ENCODE peak calls at places on chromosomes 4 and X, in ten cellular contexts. C, U, G, K, P, A, B, S, T and H are unnamed samples.

GRCh38 chrX:154696328-154697045 is 43.1 kb upstream of the CTAG2 start:
- DNase-seq in C (no peak), U (no peak), G (no peak), K (no peak), P (peak), A (no peak), B (no peak), S (no peak), T (peak), H (no peak)

GRCh38 chr4:121316091-121316490 is 64.7 kb downstream of the QRFPR start:
- DNase-seq in C (no peak), U (no peak), G (no peak), K (no peak), P (no peak), A (no peak), B (no peak), S (no peak), T (no peak), H (no peak)

GRCh38 chr4:113531572-113531971 is 230.0 kb downstream of the CAMK2D start:
- DNase-seq in C (no peak), U (no peak), G (no peak), K (no peak), P (no peak), A (no peak), B (no peak), S (no peak), T (no peak), H (no peak)

GRCh38 chr4:766152-766515 is 59.8 kb downstream of the CPLX1 start:
- DNase-seq in C (no peak), U (peak), G (no peak), K (no peak), P (peak), A (no peak), B (no peak), S (no peak), T (no peak), H (no peak)

GRCh38 chr4:52244773-52245360 is 193.8 kb downstream of the SPATA18 start:
- DNase-seq in C (no peak), U (no peak), G (no peak), K (no peak), P (no peak), A (no peak), B (no peak), S (no peak), T (no peak), H (no peak)

GRCh38 chrX:141221611-141222010 is 20.7 kb downstream of the SPANXC start:
- DNase-seq in C (no peak), U (no peak), G (no peak), K (no peak), P (no peak), A (no peak), B (no peak), S (no peak), T (no peak), H (no peak)

GRCh38 chr4:41963105-41963504 is 18.5 kb upstream of the DCAF4L1 start:
- DNase-seq in C (no peak), U (no peak), G (no peak), K (no peak), P (peak), A (no peak), B (no peak), S (peak), T (peak), H (no peak)

GRCh38 chr4:6694177-6694901 is 661 bp downstream of the S100P start:
- DNase-seq in C (no peak), U (no peak), G (peak), K (no peak), P (no peak), A (no peak), B (no peak), S (no peak), T (no peak), H (peak)

GRCh38 chr4:173367946-173368345 is 2.8 kb upstream of the SAP30 start:
- DNase-seq in C (no peak), U (no peak), G (no peak), K (no peak), P (peak), A (no peak), B (no peak), S (peak), T (peak), H (no peak)

GRCh38 chr4:87758278-87758677 is 41.1 kb upstream of the IBSP start:
- DNase-seq in C (no peak), U (no peak), G (no peak), K (no peak), P (peak), A (no peak), B (no peak), S (no peak), T (no peak), H (no peak)

GRCh38 chrX:11543249-11543648 is 122.5 kb downstream of the ARHGAP6 start:
- DNase-seq in C (no peak), U (no peak), G (no peak), K (no peak), P (no peak), A (no peak), B (no peak), S (peak), T (no peak), H (no peak)

GRCh38 chr4:680931-681645 is 6.7 kb downstream of the MYL5 start:
- DNase-seq in C (peak), U (no peak), G (peak), K (peak), P (peak), A (peak), B (peak), S (no peak), T (peak), H (peak)

GRCh38 chr4:29405151-29405550 is 1315.0 kb upstream of the PCDH7 start:
- DNase-seq in C (no peak), U (no peak), G (no peak), K (no peak), P (no peak), A (no peak), B (no peak), S (no peak), T (no peak), H (no peak)

GRCh38 chr4:147733614-147734344 is 1.9 kb downstream of the ARHGAP10 start:
- DNase-seq in C (no peak), U (no peak), G (no peak), K (no peak), P (peak), A (no peak), B (no peak), S (no peak), T (peak), H (no peak)

GRCh38 chrX:101550362-101550761 is at the start of gene ARMCX1:
- DNase-seq in C (peak), U (peak), G (peak), K (no peak), P (peak), A (no peak), B (peak), S (no peak), T (peak), H (peak)

GRCh38 chrX:136752796-136753195 is 27.9 kb downstream of the ARHGEF6 start:
- DNase-seq in C (no peak), U (no peak), G (no peak), K (no peak), P (no peak), A (no peak), B (no peak), S (no peak), T (peak), H (no peak)

GRCh38 chr4:73883306-73883705 is 14.1 kb downstream of the CXCL1 start:
- DNase-seq in C (no peak), U (no peak), G (no peak), K (no peak), P (peak), A (no peak), B (no peak), S (no peak), T (peak), H (no peak)

GRCh38 chr4:113683143-113683542 is 78.4 kb downstream of the CAMK2D start:
- DNase-seq in C (no peak), U (no peak), G (no peak), K (peak), P (no peak), A (peak), B (no peak), S (peak), T (no peak), H (no peak)

GRCh38 chr4:25441519-25442117 is 64.6 kb downstream of the ANAPC4 start:
- DNase-seq in C (peak), U (peak), G (no peak), K (peak), P (peak), A (peak), B (no peak), S (peak), T (peak), H (peak)

GRCh38 chr4:127309360-127310095 is 323.2 kb upstream of the INTU start:
- DNase-seq in C (no peak), U (no peak), G (no peak), K (no peak), P (no peak), A (no peak), B (peak), S (no peak), T (no peak), H (no peak)

GRCh38 chr4:156950090-156950489 is 21.5 kb downstream of the PDGFC start:
- DNase-seq in C (no peak), U (no peak), G (no peak), K (no peak), P (no peak), A (no peak), B (no peak), S (no peak), T (no peak), H (no peak)

GRCh38 chr4:41530741-41531140 is 7.2 kb upstream of the LIMCH1 start:
- DNase-seq in C (no peak), U (no peak), G (no peak), K (no peak), P (no peak), A (no peak), B (no peak), S (no peak), T (no peak), H (no peak)

GRCh38 chr4:8409271-8410065 is 31.1 kb downstream of the ACOX3 start:
- DNase-seq in C (no peak), U (peak), G (peak), K (no peak), P (peak), A (no peak), B (no peak), S (no peak), T (peak), H (no peak)

GRCh38 chr4:119300072-119300387 is 21.9 kb downstream of the FABP2 start:
- DNase-seq in C (peak), U (peak), G (peak), K (no peak), P (peak), A (no peak), B (peak), S (no peak), T (peak), H (peak)

GRCh38 chr4:26076000-26076587 is 162.1 kb downstream of the SMIM20 start:
- DNase-seq in C (no peak), U (no peak), G (no peak), K (peak), P (peak), A (peak), B (no peak), S (no peak), T (peak), H (no peak)

GRCh38 chrX:21975827-21976226 is 35.3 kb downstream of the SMS start:
- DNase-seq in C (no peak), U (no peak), G (no peak), K (no peak), P (peak), A (no peak), B (no peak), S (no peak), T (peak), H (no peak)

GRCh38 chr4:180751009-180751408 is 1492.2 kb upstream of the TENM3 start:
- DNase-seq in C (no peak), U (no peak), G (no peak), K (no peak), P (peak), A (no peak), B (no peak), S (no peak), T (no peak), H (no peak)

GRCh38 chr4:4969298-4969697 is 50.0 kb downstream of the CYTL1 start:
- DNase-seq in C (no peak), U (no peak), G (no peak), K (no peak), P (peak), A (no peak), B (peak), S (no peak), T (peak), H (no peak)

GRCh38 chr4:102586002-102586643 is 85.0 kb downstream of the NFKB1 start:
- DNase-seq in C (no peak), U (no peak), G (no peak), K (peak), P (no peak), A (peak), B (no peak), S (no peak), T (no peak), H (no peak)

GRCh38 chr4:124288706-124289486 is 423.6 kb downstream of the ANKRD50 start:
- DNase-seq in C (no peak), U (no peak), G (no peak), K (no peak), P (peak), A (no peak), B (no peak), S (no peak), T (peak), H (no peak)

GRCh38 chrX:23436875-23437274 is 102.2 kb downstream of the PTCHD1 start:
- DNase-seq in C (peak), U (no peak), G (no peak), K (no peak), P (peak), A (no peak), B (no peak), S (no peak), T (no peak), H (no peak)

GRCh38 chr4:113636877-113637276 is 124.7 kb downstream of the CAMK2D start:
- DNase-seq in C (no peak), U (no peak), G (peak), K (no peak), P (peak), A (no peak), B (no peak), S (peak), T (peak), H (peak)

GRCh38 chr4:107366900-107367299 is 330.8 kb upstream of the DKK2 start:
- DNase-seq in C (no peak), U (no peak), G (no peak), K (no peak), P (no peak), A (no peak), B (no peak), S (no peak), T (no peak), H (no peak)

GRCh38 chr4:48375651-48376291 is 34.4 kb downstream of the SLAIN2 start:
- DNase-seq in C (no peak), U (no peak), G (no peak), K (no peak), P (peak), A (no peak), B (no peak), S (no peak), T (peak), H (peak)

GRCh38 chrX:24782011-24782410 is 88.3 kb downstream of the POLA1 start:
- DNase-seq in C (no peak), U (no peak), G (no peak), K (no peak), P (no peak), A (no peak), B (no peak), S (no peak), T (no peak), H (no peak)

GRCh38 chrX:140503714-140504351 is 1.0 kb downstream of the SOX3 start:
- DNase-seq in C (peak), U (no peak), G (no peak), K (peak), P (peak), A (peak), B (no peak), S (no peak), T (peak), H (no peak)

GRCh38 chr4:186622788-186623464 is 67.6 kb upstream of the MTNR1A start:
- DNase-seq in C (no peak), U (no peak), G (no peak), K (no peak), P (peak), A (no peak), B (no peak), S (no peak), T (peak), H (no peak)

GRCh38 chr4:146371812-146372211 is 149.9 kb downstream of the SLC10A7 start:
- DNase-seq in C (no peak), U (no peak), G (no peak), K (no peak), P (peak), A (no peak), B (no peak), S (no peak), T (no peak), H (no peak)

GRCh38 chr4:26197018-26197779 is 123.6 kb upstream of the RBPJ start:
- DNase-seq in C (no peak), U (no peak), G (no peak), K (peak), P (peak), A (peak), B (no peak), S (peak), T (peak), H (peak)

GRCh38 chrX:32480019-32480418 is 731.3 kb downstream of the DMD start:
- DNase-seq in C (no peak), U (no peak), G (no peak), K (no peak), P (no peak), A (no peak), B (no peak), S (no peak), T (no peak), H (no peak)

GRCh38 chrX:32489125-32489524 is 722.2 kb downstream of the DMD start:
- DNase-seq in C (no peak), U (no peak), G (no peak), K (no peak), P (no peak), A (no peak), B (no peak), S (no peak), T (no peak), H (no peak)

GRCh38 chrX:32483534-32484136 is 727.7 kb downstream of the DMD start:
- DNase-seq in C (no peak), U (no peak), G (no peak), K (no peak), P (no peak), A (peak), B (no peak), S (peak), T (peak), H (no peak)
- TF ChIP-seq CTCF in C (no peak), U (peak), G (no peak), K (peak), P (no peak), A (no peak), B (no peak), S (peak), T (no peak), H (no peak)

DNA sequence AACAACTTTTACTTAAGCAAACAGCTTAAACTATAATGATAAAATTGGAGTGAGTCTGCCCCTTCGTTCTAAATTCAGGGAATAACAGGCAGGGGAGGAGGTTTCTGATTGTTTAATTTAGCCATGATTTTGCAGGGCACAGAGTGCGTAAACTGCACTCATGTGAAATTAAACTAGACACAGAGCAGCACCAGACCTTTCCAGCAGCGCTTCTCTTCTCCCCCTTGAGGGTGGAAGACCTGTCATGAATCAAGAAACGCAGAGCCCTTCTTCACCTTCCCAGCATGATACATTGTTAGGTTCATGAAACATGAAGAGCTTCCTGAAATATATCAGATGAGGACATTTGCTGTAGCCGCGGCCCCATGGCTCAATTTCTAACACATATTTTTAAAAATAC is 63.1 kb downstream of the FAM114A1 start:
- DNase-seq in C (no peak), U (no peak), G (no peak), K (no peak), P (no peak), A (no peak), B (no peak), S (no peak), T (no peak), H (no peak)
- TF ChIP-seq CTCF in C (no peak), U (no peak), G (no peak), K (no peak), P (no peak), A (no peak), B (no peak), S (no peak), T (no peak), H (no peak)

GRCh38 chr4:106320235-106320634 is 3.9 kb downstream of the AIMP1 start:
- DNase-seq in C (no peak), U (no peak), G (no peak), K (no peak), P (no peak), A (no peak), B (no peak), S (no peak), T (no peak), H (no peak)
- TF ChIP-seq CTCF in C (no peak), U (no peak), G (no peak), K (no peak), P (no peak), A (no peak), B (no peak), S (no peak), T (no peak), H (no peak)

GRCh38 chr4:164977243-164978164 is at the start of gene TRIM61:
- DNase-seq in C (peak), U (peak), G (no peak), K (peak), P (peak), A (peak), B (no peak), S (peak), T (peak), H (no peak)
- TF ChIP-seq CTCF in C (no peak), U (no peak), G (no peak), K (peak), P (peak), A (peak), B (no peak), S (peak), T (no peak), H (no peak)